ENCODE peak calls at places on chromosomes 7 and 10, in four cellular contexts. O is non-pigmented ciliary epithelial cell; C is stimulated activated CD8-positive, alpha-beta memory T cell treated with anti-CD3 and anti-CD28 coated beads, Interleukin-4, amount 100 ng/mL, for 24 hours; P is anterior cingulate cortex. A is an unnamed sample.
A peak's percentile ranks its signal among the peaks of the same experiment; 100 is the strongest.

GRCh38 chr7:148242271-148242801 is 348.2 kb upstream of the C7orf33 start:
- DNase-seq in O (no peak), C (no peak), P (peak; percentile 9), A (no peak)

GRCh38 chr10:49593564-49593875 is 16.6 kb upstream of the SLC18A3 start:
- DNase-seq in O (no peak), C (no peak), P (no peak), A (no peak)

GRCh38 chr10:69421611-69422308 is 5.0 kb upstream of the TACR2 start:
- DNase-seq in O (no peak), C (no peak), P (no peak), A (no peak)

GRCh38 chr10:114632869-114633715 is 25.0 kb downstream of the ABLIM1 start:
- DNase-seq in O (no peak), C (no peak), P (no peak), A (no peak)

GRCh38 chr10:72511414-72511813 is 114.5 kb downstream of the MICU1 start:
- DNase-seq in O (no peak), C (no peak), P (no peak), A (no peak)

GRCh38 chr10:68734349-68734748 is 13.3 kb downstream of the CCAR1 start:
- DNase-seq in O (no peak), C (no peak), P (no peak), A (no peak)

GRCh38 chr10:95176101-95176500 is 17.9 kb upstream of the ACSM6 start:
- DNase-seq in O (no peak), C (no peak), P (no peak), A (no peak)

GRCh38 chr7:44378744-44379143 is 53.4 kb upstream of the CAMK2B start:
- DNase-seq in O (peak; percentile 69), C (no peak), P (no peak), A (no peak)

GRCh38 chr7:64599341-64599740 is 36.5 kb upstream of the ZNF680 start:
- DNase-seq in O (no peak), C (no peak), P (no peak), A (no peak)

GRCh38 chr7:24756989-24757798 is at the start of gene GSDME:
- DNase-seq in O (no peak), C (peak; percentile 18), P (peak; percentile 45), A (peak; percentile 53)

GRCh38 chr7:42677751-42678231 is 234.1 kb downstream of the C7orf25 start:
- DNase-seq in O (peak; percentile 46), C (no peak), P (no peak), A (no peak)

GRCh38 chr7:111527545-111527944 is 34.7 kb downstream of the IMMP2L start:
- DNase-seq in O (no peak), C (no peak), P (no peak), A (no peak)

GRCh38 chr10:122112625-122113160 is 123.7 kb downstream of the TACC2 start:
- DNase-seq in O (peak; percentile 65), C (no peak), P (peak; percentile 13), A (no peak)

GRCh38 chr10:116316533-116316932 is 7.7 kb upstream of the CCDC172 start:
- DNase-seq in O (no peak), C (no peak), P (no peak), A (no peak)

GRCh38 chr7:120792861-120793130 is 65.1 kb downstream of the TSPAN12 start:
- DNase-seq in O (no peak), C (no peak), P (no peak), A (no peak)

GRCh38 chr7:44769381-44770209 is 20.9 kb downstream of the ZMIZ2 start:
- DNase-seq in O (no peak), C (no peak), P (no peak), A (no peak)

GRCh38 chr10:87957702-87958101 is 94.3 kb downstream of the PTEN start:
- DNase-seq in O (no peak), C (no peak), P (no peak), A (no peak)

GRCh38 chr10:96366508-96366907 is 7.7 kb upstream of the OPALIN start:
- DNase-seq in O (no peak), C (no peak), P (no peak), A (no peak)

GRCh38 chr10:26755443-26755903 is 58.0 kb downstream of the PDSS1 start:
- DNase-seq in O (peak; percentile 30), C (no peak), P (no peak), A (no peak)

GRCh38 chr10:114576132-114576487 is 82.0 kb downstream of the ABLIM1 start:
- DNase-seq in O (no peak), C (no peak), P (no peak), A (no peak)

GRCh38 chr7:108284349-108285017 is 154.3 kb upstream of the LAMB4 start:
- DNase-seq in O (no peak), C (no peak), P (no peak), A (no peak)

A was measured in GM12892.